ENCODE peak calls at places on chromosomes 16 and 17, in ten cellular contexts. H, U, L, P, O, B, M, S, F and W are unnamed samples.
A peak's percentile ranks its signal among the peaks of the same experiment; 100 is the strongest.

GRCh38 chr16:73010150-73010676 is 37.7 kb downstream of the ZFHX3 start:
- DNase-seq in B (no peak), L (no peak), F (no peak), S (peak; percentile 41), O (no peak), P (no peak), M (peak; percentile 55), H (no peak), U (no peak), W (no peak)

GRCh38 chr16:87411375-87412271 is 19.5 kb downstream of the MAP1LC3B start:
- DNase-seq in S (no peak), M (no peak), F (no peak), B (peak; percentile 72), L (no peak), O (no peak), U (no peak), H (no peak), P (no peak), W (no peak)

GRCh38 chr16:71693168-71693567 is 31.3 kb downstream of the PHLPP2 start:
- DNase-seq in L (no peak), S (no peak), U (no peak), B (no peak), M (no peak), H (no peak), P (no peak), O (no peak), F (no peak), W (no peak)

GRCh38 chr16:69112285-69113129 is 7.1 kb downstream of the HAS3 start:
- DNase-seq in B (peak; percentile 85), U (peak; percentile 70), H (peak; percentile 38), L (no peak), S (peak; percentile 76), O (no peak), P (peak; percentile 64), M (no peak), F (no peak), W (no peak)

GRCh38 chr17:27944546-27945332 is 51.6 kb upstream of the LYRM9 start:
- DNase-seq in H (no peak), S (no peak), U (no peak), L (no peak), P (no peak), B (no peak), O (no peak), M (no peak), F (peak; percentile 36), W (no peak)

GRCh38 chr17:57091186-57091618 is 6.2 kb downstream of the AKAP1 start:
- DNase-seq in U (no peak), S (no peak), L (peak; percentile 47), B (no peak), P (no peak), M (peak; percentile 83), F (no peak), O (peak; percentile 57), H (no peak), W (no peak)

GRCh38 chr17:19270951-19271611 is 33.9 kb downstream of the EPN2 start:
- DNase-seq in O (no peak), M (no peak), U (peak; percentile 73), F (peak; percentile 37), H (no peak), S (no peak), B (no peak), L (no peak), P (no peak), W (no peak)

GRCh38 chr17:30323895-30324319 is 9.9 kb downstream of the TMIGD1 start:
- DNase-seq in H (peak; percentile 53), P (peak; percentile 49), L (no peak), O (no peak), F (no peak), B (no peak), U (peak; percentile 55), M (no peak), S (peak; percentile 81), W (peak; percentile 10)

GRCh38 chr17:78908426-78908825 is 5.4 kb upstream of the CEP295NL start:
- DNase-seq in B (no peak), S (no peak), M (no peak), F (no peak), L (no peak), O (no peak), H (no peak), U (no peak), P (no peak), W (no peak)

GRCh38 chr16:31129568-31130335 is 5.8 kb downstream of the PRSS8 start:
- DNase-seq in L (no peak), F (no peak), H (no peak), M (no peak), O (peak; percentile 32), U (no peak), B (peak; percentile 89), P (peak; percentile 48), S (no peak), W (no peak)

GRCh38 chr17:8366231-8366630 is 10.3 kb downstream of the KRABD2 start:
- DNase-seq in L (no peak), M (no peak), S (no peak), B (no peak), H (peak; percentile 72), P (no peak), F (no peak), O (no peak), U (no peak), W (no peak)

GRCh38 chr17:61149862-61150362 is 249.7 kb upstream of the TBX2 start:
- DNase-seq in B (no peak), M (no peak), L (no peak), F (no peak), S (no peak), U (no peak), O (no peak), H (no peak), P (no peak), W (no peak)

GRCh38 chr17:65557349-65558310 is 3.8 kb downstream of the AXIN2 start:
- DNase-seq in P (no peak), U (no peak), L (no peak), S (no peak), O (no peak), B (no peak), H (no peak), M (no peak), F (no peak), W (no peak)

GRCh38 chr17:52170963-52171572 is 12.6 kb upstream of the CA10 start:
- DNase-seq in U (no peak), B (no peak), S (no peak), P (no peak), F (no peak), H (no peak), O (peak; percentile 14), M (no peak), L (no peak), W (peak; percentile 45)

GRCh38 chr16:28527985-28528384 is 10.8 kb downstream of the NUPR1 start:
- DNase-seq in S (no peak), B (no peak), P (no peak), U (no peak), M (no peak), O (no peak), F (no peak), L (no peak), H (no peak), W (no peak)

GRCh38 chr17:17987187-17987896 is 14.7 kb downstream of the DRC3 start:
- DNase-seq in H (no peak), P (no peak), F (no peak), S (no peak), U (no peak), O (no peak), L (no peak), B (no peak), M (no peak), W (no peak)

GRCh38 chr17:43880420-43880991 is 26.8 kb downstream of the MPP2 start:
- DNase-seq in U (peak; percentile 37), O (no peak), L (no peak), P (peak; percentile 66), H (peak; percentile 4), S (peak; percentile 73), B (peak; percentile 80), M (no peak), F (no peak), W (peak; percentile 59)

GRCh38 chr17:63291243-63291642 is 154.9 kb downstream of the CYB561 start:
- DNase-seq in L (no peak), O (no peak), H (no peak), S (no peak), M (no peak), F (no peak), U (no peak), B (no peak), P (no peak), W (no peak)

GRCh38 chr17:29412780-29413565 is 22.8 kb downstream of the TAOK1 start:
- DNase-seq in U (no peak), H (peak; percentile 58), F (no peak), L (no peak), M (no peak), O (no peak), P (no peak), S (no peak), B (no peak), W (peak; percentile 36)

GRCh38 chr17:6575596-6575988 is 19.2 kb upstream of the PITPNM3 start:
- DNase-seq in L (no peak), M (no peak), H (no peak), P (no peak), B (no peak), U (no peak), F (no peak), O (no peak), S (no peak), W (no peak)
- H3K27ac ChIP-seq in L (no peak overlapping the region), M (no peak overlapping the region), H (peak overlapping the region; percentile 56), P (no peak overlapping the region), B (no peak overlapping the region), U (no peak overlapping the region), F (peak overlapping the region; percentile 5), O (no peak overlapping the region), S (no peak overlapping the region), W (peak overlapping the region; percentile 51)

GRCh38 chr17:42276359-42276608 is at the start of gene STAT5B:
- DNase-seq in H (peak; percentile 55), L (peak; percentile 39), U (peak; percentile 89), P (peak; percentile 80), B (peak; percentile 95), O (peak; percentile 64), S (peak; percentile 85), M (peak; percentile 81), F (no peak), W (peak; percentile 85)
- H3K27ac ChIP-seq in H (peak within 1 kb of the TSS; percentile 29), L (peak within 1 kb of the TSS; percentile 62), U (no peak within 1 kb of the TSS), P (peak within 1 kb of the TSS; percentile 89), B (peak within 1 kb of the TSS; percentile 93), O (peak within 1 kb of the TSS; percentile 79), S (peak within 1 kb of the TSS; percentile 87), M (peak within 1 kb of the TSS; percentile 87), F (peak within 1 kb of the TSS; percentile 77), W (peak within 1 kb of the TSS; percentile 70)

GRCh38 chr16:88681084-88681680 is 5.1 kb downstream of the SNAI3 start:
- DNase-seq in M (no peak), H (no peak), P (peak; percentile 83), O (no peak), B (peak; percentile 85), U (peak; percentile 93), F (no peak), S (peak; percentile 93), L (no peak), W (no peak)
- H3K27ac ChIP-seq in M (no peak overlapping the region), H (no peak overlapping the region), P (peak overlapping the region; percentile 76), O (no peak overlapping the region), B (peak overlapping the region; percentile 83), U (peak overlapping the region; percentile 94), F (peak overlapping the region; percentile 92), S (peak overlapping the region; percentile 92), L (peak overlapping the region; percentile 44), W (no peak overlapping the region)

DNA sequence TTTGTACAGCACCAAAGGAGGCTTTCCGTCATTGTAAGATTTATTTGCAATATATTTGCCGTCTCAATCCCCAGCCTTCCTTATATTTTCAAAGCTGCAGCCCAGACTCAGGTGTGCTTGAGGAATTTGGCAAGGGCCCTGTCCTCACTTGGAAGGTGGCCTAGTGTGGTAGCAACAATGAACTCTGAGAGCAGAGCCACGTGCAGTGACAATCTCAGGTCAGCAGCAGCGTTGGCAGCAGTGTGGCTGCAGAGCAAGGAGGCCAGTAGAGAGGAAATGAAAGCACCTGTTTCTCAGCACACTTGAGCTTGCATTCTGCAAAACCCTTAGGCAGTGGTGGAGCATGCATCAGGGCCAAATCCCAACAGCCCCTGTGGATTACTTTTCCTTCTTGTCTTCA is 613.5 kb downstream of the RBFOX1 start:
- DNase-seq in U (no peak), P (no peak), F (no peak), O (no peak), L (no peak), S (no peak), B (no peak), M (no peak), H (no peak), W (no peak)
- H3K27ac ChIP-seq in U (no peak overlapping the region), P (no peak overlapping the region), F (no peak overlapping the region), O (no peak overlapping the region), L (no peak overlapping the region), S (no peak overlapping the region), B (no peak overlapping the region), M (no peak overlapping the region), H (no peak overlapping the region), W (no peak overlapping the region)